ENCODE peak calls at places on chromosomes 13 and 19, in four cellular contexts. P, H, I and Z are unnamed samples.

GRCh38 chr19:34481861-34482379 is 362 bp downstream of the WTIP start:
- DNase-seq in P (no peak), H (no peak), I (peak), Z (no peak)

GRCh38 chr19:57888107-57888493 is 737 bp downstream of the ZNF814 start:
- DNase-seq in P (no peak), H (no peak), I (no peak), Z (no peak)

GRCh38 chr13:105426454-105426853 is 1109.0 kb downstream of the EFNB2 start:
- DNase-seq in P (no peak), H (no peak), I (no peak), Z (no peak)

GRCh38 chr13:83618966-83619365 is 263.3 kb downstream of the SLITRK1 start:
- DNase-seq in P (no peak), H (no peak), I (peak), Z (no peak)

GRCh38 chr19:51729781-51730180 is 6.0 kb upstream of the HAS1 start:
- DNase-seq in P (no peak), H (no peak), I (no peak), Z (no peak)

GRCh38 chr19:50952890-50953289 is at the start of gene KLK5:
- DNase-seq in P (no peak), H (no peak), I (no peak), Z (no peak)

GRCh38 chr19:16587031-16588023 is 15.1 kb upstream of the SLC35E1 start:
- DNase-seq in P (no peak), H (peak), I (peak), Z (peak)

GRCh38 chr13:23848639-23849282 is 40.4 kb downstream of the MIPEP start:
- DNase-seq in P (no peak), H (no peak), I (no peak), Z (no peak)